ENCODE peak calls at places on chromosomes 12 and 14, in ten cellular contexts. O is vagina; R is CD8-positive, alpha-beta T cell; P is aorta; Y is testis; F is neural progenitor cell; G is cardiac muscle cell; A is heart right ventricle; V is body of pancreas; B is lower lobe of right lung. D is an unnamed sample.

GRCh38 chr14:68395585-68395984 is 397.3 kb downstream of the ZFP36L1 start:
- DNase-seq in O (no peak), R (no peak), P (peak; percentile 63), Y (peak; percentile 26), F (no peak), G (peak; percentile 65), A (no peak), V (no peak), B (no peak), D (peak; percentile 55)

GRCh38 chr12:106081606-106082005 is 57.1 kb downstream of the NUAK1 start:
- DNase-seq in O (no peak), R (no peak), P (no peak), Y (no peak), F (no peak), G (peak; percentile 34), A (no peak), V (no peak), B (no peak), D (no peak)

GRCh38 chr14:78403278-78403815 is 233.2 kb downstream of the NRXN3 start:
- DNase-seq in O (no peak), R (no peak), P (no peak), Y (no peak), F (peak; percentile 5), G (peak; percentile 47), A (no peak), V (no peak), B (no peak), D (no peak)

GRCh38 chr12:81596558-81596957 is 162.6 kb downstream of the PPFIA2 start:
- DNase-seq in O (no peak), R (no peak), P (no peak), Y (no peak), F (no peak), G (no peak), A (no peak), V (no peak), B (no peak), D (no peak)

GRCh38 chr14:30610719-30611388 is 11.3 kb upstream of the SCFD1 start:
- DNase-seq in O (no peak), R (no peak), P (peak; percentile 67), Y (no peak), F (no peak), G (peak; percentile 87), A (no peak), V (peak; percentile 70), B (peak; percentile 58), D (peak; percentile 79)

GRCh38 chr14:22664261-22664660 is 20.1 kb upstream of the OR6J1 start:
- DNase-seq in O (no peak), R (no peak), P (no peak), Y (no peak), F (no peak), G (no peak), A (no peak), V (no peak), B (no peak), D (no peak)

GRCh38 chr14:104694475-104694950 is 5.1 kb downstream of the INF2 start:
- DNase-seq in O (no peak), R (no peak), P (no peak), Y (peak; percentile 86), F (no peak), G (no peak), A (peak; percentile 20), V (no peak), B (no peak), D (no peak)

GRCh38 chr12:62683724-62684501 is 217.3 kb downstream of the MON2 start:
- DNase-seq in O (no peak), R (no peak), P (peak; percentile 78), Y (peak; percentile 67), F (no peak), G (peak; percentile 88), A (peak; percentile 54), V (peak; percentile 19), B (no peak), D (peak; percentile 75)

GRCh38 chr12:69435644-69436043 is 34.5 kb upstream of the FRS2 start:
- DNase-seq in O (no peak), R (no peak), P (no peak), Y (no peak), F (no peak), G (peak; percentile 5), A (no peak), V (no peak), B (no peak), D (no peak)

GRCh38 chr14:36452850-36453249 is 67.2 kb downstream of the NKX2-1 start:
- DNase-seq in O (no peak), R (no peak), P (no peak), Y (no peak), F (peak; percentile 46), G (no peak), A (no peak), V (no peak), B (no peak), D (no peak)

GRCh38 chr12:94211011-94211410 is 62.6 kb downstream of the PLXNC1 start:
- DNase-seq in O (no peak), R (no peak), P (no peak), Y (no peak), F (no peak), G (peak; percentile 36), A (no peak), V (no peak), B (no peak), D (no peak)

GRCh38 chr12:54036620-54037359 is 3.9 kb downstream of the HOXC5 start:
- DNase-seq in O (no peak), R (no peak), P (no peak), Y (no peak), F (no peak), G (no peak), A (no peak), V (no peak), B (no peak), D (no peak)

GRCh38 chr14:65432361-65432948 is 19.9 kb downstream of the FUT8 start:
- DNase-seq in O (no peak), R (no peak), P (no peak), Y (no peak), F (no peak), G (no peak), A (no peak), V (no peak), B (no peak), D (no peak)

GRCh38 chr14:49287004-49287403 is 299.2 kb downstream of the RPS29 start:
- DNase-seq in O (no peak), R (no peak), P (no peak), Y (no peak), F (no peak), G (no peak), A (no peak), V (no peak), B (no peak), D (no peak)

GRCh38 chr14:84874436-84874835 is 655.5 kb upstream of the FLRT2 start:
- DNase-seq in O (no peak), R (no peak), P (no peak), Y (no peak), F (no peak), G (no peak), A (no peak), V (no peak), B (no peak), D (no peak)

DNA sequence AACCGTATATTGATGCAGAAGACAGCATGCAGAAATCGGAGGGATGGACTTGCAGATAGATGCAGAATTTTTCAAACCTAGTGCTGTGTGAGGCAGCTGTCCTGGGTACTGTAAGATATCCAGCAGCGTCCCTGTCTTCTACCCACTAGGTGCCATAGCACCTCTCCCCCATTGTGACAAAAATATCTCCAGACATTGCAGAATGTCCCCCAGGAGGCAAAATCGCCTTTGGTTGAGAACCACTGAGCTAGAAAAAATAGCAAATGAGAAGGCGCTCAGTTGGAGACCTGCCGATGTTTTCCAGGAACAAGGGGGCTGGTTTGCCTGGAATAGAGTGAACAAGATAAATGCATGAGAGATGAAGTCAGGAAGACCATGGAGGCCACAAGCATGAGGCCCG is 67.9 kb upstream of the TMEM132D start:
- DNase-seq in O (no peak), R (no peak), P (no peak), Y (no peak), F (no peak), G (no peak), A (no peak), V (no peak), B (no peak), D (no peak)
- H3K4me1 ChIP-seq in O (no peaks in the 10 kb centered on the region), R (no peaks in the 10 kb centered on the region), P (no peaks in the 10 kb centered on the region), Y (no peaks in the 10 kb centered on the region), F (peaks cover 11% of the 10 kb centered on the region), G (no peaks in the 10 kb centered on the region), A (no peaks in the 10 kb centered on the region), V (peaks cover 6% of the 10 kb centered on the region), B (no peaks in the 10 kb centered on the region), D (no peaks in the 10 kb centered on the region)

DNA sequence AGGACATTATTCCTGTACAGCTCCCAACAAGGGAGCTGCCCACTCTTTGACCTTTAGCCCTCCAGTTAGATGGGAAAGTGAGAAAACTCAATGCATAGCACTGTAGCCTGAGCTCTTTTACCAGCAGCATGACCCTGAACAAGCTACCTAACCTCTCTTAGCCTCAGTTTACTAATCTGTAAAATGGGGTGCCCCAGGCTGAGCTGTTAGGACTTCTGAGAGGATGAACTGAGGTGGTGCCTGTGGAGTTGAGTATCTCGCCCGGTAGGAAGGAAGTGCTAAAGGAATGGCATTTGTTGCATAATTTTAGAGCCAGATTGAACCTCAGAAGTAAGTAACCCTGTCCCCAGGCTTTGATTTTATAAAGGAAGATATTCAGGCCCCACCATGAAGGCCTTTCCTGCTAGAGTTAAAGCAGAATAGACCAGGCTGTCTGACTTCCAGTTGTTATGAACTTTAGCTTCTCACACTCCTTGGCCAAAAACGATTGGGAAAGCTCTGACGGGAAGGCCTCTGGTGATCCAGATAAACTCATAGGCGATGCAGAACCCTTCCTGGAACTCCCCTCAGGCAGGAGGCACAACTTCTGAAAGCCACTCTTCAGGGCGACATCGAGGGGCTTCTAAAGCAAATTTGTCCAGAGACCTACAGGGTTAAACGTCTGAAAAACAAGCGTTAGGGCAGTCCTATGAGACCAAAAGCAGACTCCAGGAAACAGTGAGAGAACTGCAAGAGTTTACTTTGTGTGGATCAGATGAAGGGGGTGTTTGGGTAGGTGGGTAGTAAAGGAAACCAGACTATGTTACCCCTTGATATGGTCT is 2.5 kb upstream of the SERPINA10 start:
- DNase-seq in O (peak; percentile 22), R (no peak), P (no peak), Y (no peak), F (no peak), G (no peak), A (no peak), V (no peak), B (no peak), D (no peak)
- H3K27me3 ChIP-seq in O (no peaks in the 10 kb centered on the region), R (no peaks in the 10 kb centered on the region), P (no peaks in the 10 kb centered on the region), Y (no peaks in the 10 kb centered on the region), F (no peaks in the 10 kb centered on the region), G (no peaks in the 10 kb centered on the region), A (no peaks in the 10 kb centered on the region), V (no peaks in the 10 kb centered on the region), B (peaks cover 12% of the 10 kb centered on the region), D (no peaks in the 10 kb centered on the region)

GRCh38 chr12:40226652-40227051 is 1.9 kb downstream of the LRRK2 start:
- DNase-seq in O (peak; percentile 95), R (no peak), P (peak; percentile 62), Y (peak; percentile 52), F (no peak), G (peak; percentile 82), A (no peak), V (peak; percentile 64), B (no peak), D (peak; percentile 45)
- H3K4me3 ChIP-seq in O (peak overlapping the region; percentile 76), R (no peak overlapping the region), P (peak overlapping the region; percentile 79), Y (no peak overlapping the region), F (no peak overlapping the region), G (no peak overlapping the region), A (peak overlapping the region; percentile 76), V (no peak overlapping the region), B (peak overlapping the region; percentile 67), D (peak overlapping the region; percentile 93)

DNA sequence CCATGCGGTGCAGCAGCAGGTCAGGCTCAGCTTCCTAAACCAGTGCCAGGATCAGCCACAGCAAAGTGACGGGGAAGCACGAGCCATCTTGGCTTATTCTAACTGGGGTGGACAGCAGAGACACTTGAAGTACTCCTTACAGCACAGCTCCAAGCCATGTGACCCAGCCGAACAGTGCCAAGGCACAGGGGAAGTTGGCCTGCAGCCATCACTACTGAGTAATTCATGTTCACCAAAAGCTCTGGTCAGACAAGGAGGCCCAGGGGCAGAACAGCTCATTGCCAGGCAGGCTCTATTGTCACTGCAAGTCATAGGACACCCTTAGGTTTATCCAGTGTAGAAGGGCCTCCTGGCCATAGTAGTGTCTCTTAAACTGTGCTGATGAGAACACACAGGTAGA is 23.4 kb upstream of the SLC35F4 start:
- DNase-seq in O (no peak), R (no peak), P (peak; percentile 82), Y (peak; percentile 61), F (no peak), G (peak; percentile 67), A (peak; percentile 28), V (peak; percentile 66), B (peak; percentile 66), D (peak; percentile 83)
- H3K4me1 ChIP-seq in O (no peaks in the 10 kb centered on the region), R (no peaks in the 10 kb centered on the region), P (peaks cover 5% of the 10 kb centered on the region), Y (no peaks in the 10 kb centered on the region), F (no peaks in the 10 kb centered on the region), G (no peaks in the 10 kb centered on the region), A (no peaks in the 10 kb centered on the region), V (no peaks in the 10 kb centered on the region), B (no peaks in the 10 kb centered on the region), D (no peaks in the 10 kb centered on the region)

D was measured in right cardiac atrium.